ENCODE peak calls at places on chromosome 13, in nine cellular contexts. N is CD8-positive, alpha-beta T cell; O is GM03348; G is erythroblast; B is body of pancreas; M is AG08395; T is sigmoid colon; V is HT-29; P is stimulated activated naive CD4-positive, alpha-beta T cell. S is an unnamed sample.
A peak's percentile ranks its signal among the peaks of the same experiment; 100 is the strongest.

GRCh38 chr13:73717632-73718031 is 416.6 kb downstream of the KLF12 start:
- DNase-seq in N (no peak), O (no peak), G (no peak), B (no peak), M (no peak), T (no peak), V (peak; percentile 84), P (no peak), S (no peak)

GRCh38 chr13:84187626-84188025 is 305.4 kb upstream of the SLITRK1 start:
- DNase-seq in N (no peak), O (no peak), G (no peak), B (no peak), M (no peak), T (no peak), V (no peak), P (no peak), S (no peak)

GRCh38 chr13:49219647-49220034 is 497 bp upstream of the MLNR start:
- DNase-seq in N (no peak), O (peak; percentile 18), G (no peak), B (no peak), M (no peak), T (no peak), V (no peak), P (no peak), S (no peak)

GRCh38 chr13:19862511-19863313 is 737 bp downstream of the ZMYM5 start:
- DNase-seq in N (peak; percentile 13), O (peak; percentile 47), G (peak; percentile 70), B (peak; percentile 19), M (peak; percentile 12), T (peak; percentile 71), V (peak; percentile 77), P (peak; percentile 58), S (no peak)

GRCh38 chr13:49395416-49396277 is 48.2 kb downstream of the CAB39L start:
- DNase-seq in N (no peak), O (peak; percentile 35), G (no peak), B (no peak), M (no peak), T (peak; percentile 71), V (no peak), P (no peak), S (no peak)

GRCh38 chr13:24328145-24328544 is 18.8 kb downstream of the C1QTNF9 start:
- DNase-seq in N (no peak), O (no peak), G (no peak), B (no peak), M (no peak), T (no peak), V (no peak), P (no peak), S (no peak)

GRCh38 chr13:44379885-44380284 is 6.3 kb downstream of the SERP2 start:
- DNase-seq in N (no peak), O (no peak), G (no peak), B (no peak), M (no peak), T (no peak), V (peak; percentile 74), P (no peak), S (no peak)

GRCh38 chr13:66532146-66532545 is 698.0 kb downstream of the PCDH9 start:
- DNase-seq in N (no peak), O (peak; percentile 7), G (no peak), B (no peak), M (peak; percentile 17), T (no peak), V (no peak), P (no peak), S (peak; percentile 9)

GRCh38 chr13:108328848-108329247 is 59.3 kb downstream of the TNFSF13B start:
- DNase-seq in N (no peak), O (no peak), G (no peak), B (no peak), M (no peak), T (no peak), V (peak; percentile 60), P (no peak), S (no peak)

GRCh38 chr13:55410398-55411330 is 1730.1 kb upstream of the PRR20A start:
- DNase-seq in N (no peak), O (no peak), G (no peak), B (no peak), M (no peak), T (no peak), V (no peak), P (no peak), S (no peak)

GRCh38 chr13:51137250-51137649 is 26.2 kb upstream of the C13orf42 start:
- DNase-seq in N (no peak), O (no peak), G (no peak), B (no peak), M (no peak), T (no peak), V (no peak), P (no peak), S (no peak)